ENCODE peak calls at places on chromosomes 11 and 22, in five cellular contexts. Z, Q, Y, A and W are unnamed samples.

GRCh38 chr11:116193321-116194114 is 579.3 kb downstream of the BUD13 start:
- DNase-seq in Y (peak; percentile 23), Z (no peak), A (no peak), Q (peak; percentile 92), W (peak; percentile 68)

GRCh38 chr22:33785283-33785991 is 134.8 kb downstream of the LARGE1 start:
- DNase-seq in Q (no peak), Z (no peak), Y (no peak), A (no peak), W (peak; percentile 51)

GRCh38 chr22:43257549-43257948 is 70.6 kb upstream of the TTLL12 start:
- DNase-seq in Z (no peak), A (no peak), Q (no peak), Y (peak; percentile 75), W (no peak)

GRCh38 chr11:27921472-27921871 is 186.5 kb downstream of the KIF18A start:
- DNase-seq in Q (no peak), A (no peak), Y (no peak), Z (no peak), W (no peak)

GRCh38 chr11:116379185-116379828 is 393.5 kb downstream of the BUD13 start:
- DNase-seq in A (no peak), Q (no peak), Y (peak; percentile 47), Z (peak; percentile 30), W (peak; percentile 42)

GRCh38 chr11:121572581-121573059 is 119.9 kb upstream of the SORL1-AS1 start:
- DNase-seq in A (no peak), Z (no peak), Q (no peak), Y (no peak), W (no peak)

GRCh38 chr11:113202431-113202830 is 112.0 kb upstream of the TTC12 start:
- DNase-seq in Y (no peak), Z (no peak), Q (no peak), A (no peak), W (no peak)

GRCh38 chr11:132681971-132682370 is 850.3 kb downstream of the OPCML start:
- DNase-seq in A (no peak), Z (no peak), Q (no peak), Y (no peak), W (no peak)

GRCh38 chr22:45870011-45870410 is 107.0 kb downstream of the WNT7B start:
- DNase-seq in Z (no peak), Q (no peak), Y (no peak), A (no peak), W (no peak)

GRCh38 chr11:118820412-118821357 is 29.7 kb upstream of the DDX6 start:
- DNase-seq in Z (peak; percentile 79), Y (no peak), A (peak; percentile 98), Q (peak; percentile 87), W (peak; percentile 8)

GRCh38 chr22:46547179-46547882 is 9.9 kb upstream of the CELSR1 start:
- DNase-seq in A (peak; percentile 75), Q (no peak), Z (peak; percentile 45), Y (peak; percentile 24), W (peak; percentile 72)

GRCh38 chr22:38474003-38474607 is 6.2 kb downstream of the KDELR3 start:
- DNase-seq in A (no peak), Z (no peak), Q (peak; percentile 34), Y (no peak), W (no peak)

GRCh38 chr11:86706341-86707131 is 34.1 kb upstream of the ME3 start:
- DNase-seq in Z (no peak), Y (no peak), Q (no peak), A (no peak), W (no peak)

GRCh38 chr22:24101966-24102365 is 79.3 kb upstream of the SUSD2 start:
- DNase-seq in Z (peak; percentile 32), A (peak; percentile 68), Q (peak; percentile 34), Y (no peak), W (no peak)

GRCh38 chr11:70517996-70518907 is 119.9 kb downstream of the CTTN start:
- DNase-seq in Z (no peak), Y (no peak), A (no peak), Q (peak; percentile 33), W (peak; percentile 16)

GRCh38 chr11:10478066-10478465 is 23.0 kb downstream of the AMPD3 start:
- DNase-seq in Q (no peak), Y (no peak), A (no peak), Z (no peak), W (no peak)

GRCh38 chr11:128208329-128209220 is 378.8 kb downstream of the ETS1 start:
- DNase-seq in Z (no peak), Y (peak; percentile 97), A (peak; percentile 71), Q (no peak), W (peak; percentile 98)

GRCh38 chr22:24727218-24727851 is 47.2 kb downstream of the PIWIL3 start:
- DNase-seq in Y (peak; percentile 98), A (no peak), Z (no peak), Q (no peak), W (peak; percentile 93)

GRCh38 chr11:114179234-114179941 is 116.8 kb upstream of the NNMT start:
- DNase-seq in Z (peak; percentile 69), Y (peak; percentile 97), Q (peak; percentile 80), A (peak; percentile 96), W (peak; percentile 99)

GRCh38 chr11:128632151-128632791 is 44.9 kb upstream of the ETS1 start:
- DNase-seq in Q (no peak), A (no peak), Y (peak; percentile 59), Z (no peak), W (peak; percentile 75)

GRCh38 chr11:18075444-18075843 is 29.4 kb upstream of the TPH1 start:
- DNase-seq in Q (no peak), Z (no peak), Y (no peak), A (no peak), W (no peak)

GRCh38 chr11:70527429-70528045 is 129.2 kb downstream of the CTTN start:
- DNase-seq in Q (no peak), Z (no peak), Y (no peak), A (no peak), W (no peak)

GRCh38 chr22:24063986-24064385 is 52.9 kb downstream of the CABIN1 start:
- DNase-seq in A (no peak), Z (no peak), Q (no peak), Y (no peak), W (no peak)

GRCh38 chr22:42994917-42995562 is 19.9 kb downstream of the PACSIN2 start:
- DNase-seq in Y (peak; percentile 66), Q (no peak), Z (no peak), A (peak; percentile 84), W (peak; percentile 37)

GRCh38 chr11:122981388-122982264 is at the start of gene BSX:
- DNase-seq in Q (peak; percentile 78), Y (peak; percentile 38), A (no peak), Z (peak; percentile 52), W (peak; percentile 92)

GRCh38 chr11:48081151-48082010 is 101.0 kb downstream of the PTPRJ start:
- DNase-seq in Z (peak; percentile 69), Y (peak; percentile 85), A (peak; percentile 94), Q (no peak), W (peak; percentile 81)

GRCh38 chr22:47130883-47131610 is 368.6 kb downstream of the TBC1D22A start:
- DNase-seq in Q (peak; percentile 13), Y (no peak), A (no peak), Z (no peak), W (no peak)

GRCh38 chr11:120186408-120186798 is 24.4 kb upstream of the OAF start:
- DNase-seq in A (peak; percentile 29), Z (no peak), Q (peak; percentile 28), Y (no peak), W (no peak)

DNA sequence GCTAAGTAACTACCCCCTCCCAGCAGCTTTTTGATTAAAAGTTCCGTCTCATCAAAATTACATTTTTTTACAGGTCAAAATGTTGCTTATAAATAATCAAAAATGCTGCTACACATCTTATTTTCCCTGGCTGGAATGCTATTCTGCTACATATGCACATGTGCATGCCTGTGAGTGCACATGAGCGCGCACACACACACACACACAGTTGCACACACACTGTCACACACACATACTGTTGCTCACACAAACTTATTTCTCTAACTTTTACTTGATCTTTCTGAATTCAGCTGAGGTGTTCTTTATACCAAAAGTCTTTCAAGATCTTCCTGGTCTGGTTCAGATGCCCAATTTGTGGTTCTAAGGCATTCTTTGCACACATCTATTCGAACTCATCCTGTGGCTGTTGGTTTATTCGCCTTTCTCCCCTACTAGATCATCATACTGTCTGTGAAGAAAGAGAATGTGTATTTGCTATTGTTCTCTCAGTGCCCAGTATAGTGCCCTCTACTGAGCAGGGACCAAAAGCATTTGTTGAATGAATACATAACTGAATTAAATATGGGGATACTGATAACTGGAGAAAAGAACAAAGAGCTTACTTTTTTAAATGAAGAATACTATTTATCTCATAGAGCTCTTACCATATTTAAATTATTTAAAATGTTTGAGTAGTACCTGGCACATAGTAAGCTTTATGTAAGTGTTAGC is 68.1 kb upstream of the CCDC179 start:
- DNase-seq in Y (no peak), Z (no peak), A (no peak), Q (no peak), W (peak; percentile 1)
- TF ChIP-seq CTCF in Y (no peak), Z (no peak), A (no peak), Q (peak; percentile 11), W (no peak)

DNA sequence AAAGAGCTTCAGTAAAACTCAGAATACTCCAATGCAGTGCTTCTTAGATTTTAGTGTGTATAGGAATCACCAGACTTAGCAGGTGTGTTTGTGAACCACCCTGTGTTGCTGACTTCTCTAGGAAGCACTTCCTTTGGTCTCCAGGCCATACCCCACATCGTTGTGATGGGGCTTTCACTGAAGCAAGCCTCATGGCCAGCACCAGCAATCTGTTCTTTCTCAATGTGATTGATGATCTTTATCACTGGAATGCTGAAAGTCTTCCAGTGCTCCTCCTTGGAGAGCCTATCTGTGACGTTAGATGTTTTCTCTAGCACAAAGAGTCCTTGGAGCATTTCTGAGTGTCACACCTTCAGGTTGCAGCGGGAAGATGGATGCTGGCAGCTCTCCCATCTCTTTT is 280.5 kb downstream of the DDX10 start:
- DNase-seq in Z (no peak), Q (no peak), Y (no peak), A (no peak), W (no peak)
- H3K4me1 ChIP-seq in Z (no peaks in the 10 kb centered on the region), Q (no peaks in the 10 kb centered on the region), Y (peaks cover 3% of the 10 kb centered on the region), A (no peaks in the 10 kb centered on the region), W (no peaks in the 10 kb centered on the region)

GRCh38 chr11:5369793-5370192 is 13.8 kb upstream of the OR51M1 start:
- DNase-seq in Q (no peak), Z (no peak), A (no peak), Y (peak; percentile 66), W (peak; percentile 14)
- TF ChIP-seq CTCF in Q (no peak), Z (no peak), A (no peak), Y (peak; percentile 32), W (peak; percentile 24)

DNA sequence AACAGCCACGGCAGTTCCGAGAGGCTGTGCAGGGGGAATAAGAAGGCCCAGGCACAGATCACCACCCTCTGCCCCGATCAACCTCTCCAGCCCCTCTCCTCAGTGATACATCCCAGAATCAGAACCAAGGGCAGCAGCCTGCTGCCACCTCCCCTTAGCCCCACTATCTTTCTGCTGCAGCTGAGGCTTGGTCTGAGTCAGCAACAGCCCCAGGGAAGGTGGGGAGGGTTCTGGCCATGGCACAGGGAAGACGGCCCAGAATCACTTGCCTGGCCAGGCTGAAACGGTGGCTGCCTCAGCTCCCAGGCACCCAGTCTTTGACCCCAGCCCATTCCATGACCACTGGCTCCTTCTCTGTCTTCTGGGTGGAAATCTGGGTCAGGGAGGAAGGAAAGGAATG is 2.3 kb downstream of the CHID1 start:
- DNase-seq in A (no peak), Z (no peak), Q (no peak), Y (no peak), W (no peak)
- H3K4me1 ChIP-seq in A (peaks cover 8% of the 10 kb centered on the region), Z (peaks cover 14% of the 10 kb centered on the region), Q (peaks cover 12% of the 10 kb centered on the region), Y (peaks cover 8% of the 10 kb centered on the region), W (peaks cover 10% of the 10 kb centered on the region)